ENCODE peak calls at places on chromosome 4, in seven cellular contexts. V is brain microvascular endothelial cell, O is right atrium auricular region, B is foreskin keratinocyte, C is left ventricle myocardium inferior, E is GM23248, Y is neuronal stem cell. S is an unnamed sample.

GRCh38 chr4:81260443-81261102 is 45.6 kb upstream of the PRKG2 start:
- DNase-seq in C (no peak), O (no peak), V (no peak), E (peak; percentile 13), Y (no peak), B (no peak), S (peak; percentile 14)

GRCh38 chr4:139892973-139893736 is 227.5 kb downstream of the MGST2 start:
- DNase-seq in E (no peak), Y (no peak), O (no peak), B (no peak), C (no peak), V (no peak), S (no peak)

GRCh38 chr4:68460085-68460484 is 12.8 kb downstream of the TMPRSS11E start:
- DNase-seq in C (no peak), Y (no peak), O (no peak), E (no peak), V (no peak), B (no peak), S (no peak)

GRCh38 chr4:99235955-99236354 is 16.9 kb upstream of the ADH6 start:
- DNase-seq in O (no peak), C (no peak), V (no peak), B (no peak), Y (no peak), E (no peak), S (no peak)

GRCh38 chr4:47031713-47032404 is 492 bp downstream of the GABRB1 start:
- DNase-seq in O (no peak), Y (no peak), E (no peak), V (no peak), C (no peak), B (no peak), S (peak; percentile 7)

GRCh38 chr4:109441858-109442480 is 8.4 kb downstream of the SEC24B start:
- DNase-seq in B (no peak), Y (no peak), C (no peak), E (peak; percentile 40), O (no peak), V (no peak), S (no peak)

GRCh38 chr4:185290656-185291055 is 81.3 kb downstream of the SNX25 start:
- DNase-seq in V (no peak), B (no peak), O (no peak), E (no peak), Y (no peak), C (no peak), S (no peak)

GRCh38 chr4:6769138-6769983 is 13.2 kb upstream of the KIAA0232 start:
- DNase-seq in Y (no peak), B (no peak), C (no peak), V (no peak), E (no peak), O (no peak), S (no peak)

GRCh38 chr4:8537041-8537461 is 43.1 kb upstream of the GPR78 start:
- DNase-seq in O (peak; percentile 63), C (no peak), B (peak; percentile 69), V (peak; percentile 87), E (peak; percentile 96), Y (no peak), S (peak; percentile 78)

GRCh38 chr4:186068581-186069402 is at the start of gene TLR3:
- DNase-seq in E (peak; percentile 61), V (peak; percentile 20), Y (no peak), B (no peak), C (no peak), O (no peak), S (peak; percentile 56)

GRCh38 chr4:27787195-27787594 is 926.6 kb downstream of the STIM2 start:
- DNase-seq in E (no peak), B (peak; percentile 68), C (no peak), Y (no peak), V (no peak), O (no peak), S (no peak)

GRCh38 chr4:8675383-8675782 is 82.8 kb downstream of the CPZ start:
- DNase-seq in V (peak; percentile 11), Y (peak; percentile 72), E (peak; percentile 46), O (no peak), B (no peak), C (no peak), S (peak; percentile 85)

DNA sequence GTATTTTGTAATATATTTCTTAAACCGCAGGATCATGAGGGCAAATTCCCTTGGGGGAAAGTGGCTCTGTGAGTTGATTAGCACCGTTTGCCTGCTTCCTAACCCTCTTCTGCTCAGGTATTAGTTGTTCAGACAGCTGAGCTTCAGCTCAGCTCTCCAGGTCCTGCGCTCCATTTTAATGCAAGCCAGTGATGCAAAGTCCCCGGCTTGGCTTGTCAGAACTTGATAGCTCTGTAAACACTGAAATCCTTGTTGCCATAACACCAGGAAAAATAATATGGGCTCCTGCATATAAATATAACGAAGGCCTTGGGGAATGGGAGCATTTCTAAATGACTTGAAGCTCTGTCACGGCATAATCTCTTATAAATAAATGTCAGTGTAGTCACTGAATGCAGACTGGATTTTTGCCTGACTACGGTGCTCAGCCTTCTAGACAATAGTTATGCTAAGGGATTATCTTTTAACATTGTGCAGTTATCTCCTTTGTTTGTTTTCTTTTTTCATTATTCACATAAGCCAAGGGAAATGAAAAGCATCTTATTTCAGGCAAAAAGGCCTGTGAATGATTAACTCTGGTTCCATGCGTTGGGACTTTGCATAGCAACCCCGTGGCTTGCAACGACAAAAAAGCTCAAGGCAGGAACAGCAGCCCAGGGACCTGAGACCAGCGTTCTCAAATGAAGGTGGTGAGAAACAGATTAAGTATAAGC is 253.2 kb downstream of the SPRY1 start:
- DNase-seq in E (peak; percentile 76), V (peak; percentile 91), B (peak; percentile 76), Y (no peak), O (no peak), C (no peak), S (no peak)
- H3K27ac ChIP-seq in E (peak overlapping the region; percentile 47), V (peak overlapping the region; percentile 86), B (peak overlapping the region; percentile 11), Y (peak overlapping the region; percentile 50), O (peak overlapping the region; percentile 63), C (peak overlapping the region; percentile 70), S (no peak overlapping the region)

DNA sequence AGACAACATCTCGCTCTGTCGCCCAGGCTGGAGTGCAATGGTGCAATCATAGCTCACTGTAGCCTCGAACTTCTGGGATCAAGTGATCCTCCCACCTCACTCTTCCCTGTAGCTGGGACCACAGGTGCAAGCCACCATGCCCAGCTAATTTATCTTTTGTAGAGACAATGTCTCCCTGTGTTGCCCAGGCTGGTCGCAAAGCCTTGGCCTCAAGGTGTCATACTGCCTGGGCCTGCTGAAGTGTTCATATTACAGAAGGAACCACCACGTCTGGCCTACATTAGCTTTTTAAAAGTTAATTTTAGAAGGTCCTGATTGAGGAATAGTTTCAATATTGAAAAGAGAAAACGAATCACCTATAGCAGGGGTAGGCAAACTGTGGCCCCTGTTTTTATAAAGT is 22.5 kb downstream of the TRIML2 start:
- DNase-seq in V (no peak), O (no peak), E (no peak), C (no peak), B (no peak), Y (no peak), S (no peak)
- H3K27ac ChIP-seq in V (no peak overlapping the region), O (no peak overlapping the region), E (no peak overlapping the region), C (no peak overlapping the region), B (no peak overlapping the region), Y (no peak overlapping the region), S (no peak overlapping the region)

GRCh38 chr4:98166025-98166730 is 22.9 kb upstream of the STPG2 start:
- DNase-seq in B (peak; percentile 60), O (no peak), V (no peak), C (peak; percentile 64), E (peak; percentile 51), Y (no peak), S (peak; percentile 7)
- H3K27ac ChIP-seq in B (no peak overlapping the region), O (no peak overlapping the region), V (no peak overlapping the region), C (peak overlapping the region; percentile 58), E (no peak overlapping the region), Y (no peak overlapping the region), S (no peak overlapping the region)

GRCh38 chr4:40197879-40198689 is 1.3 kb downstream of the RHOH start:
- DNase-seq in C (no peak), Y (no peak), O (no peak), B (no peak), V (no peak), E (no peak), S (no peak)

GRCh38 chr4:40199999-40200880 is 3.4 kb downstream of the RHOH start:
- DNase-seq in E (no peak), Y (no peak), C (no peak), B (no peak), V (no peak), O (no peak), S (no peak)

GRCh38 chr4:40200881-40201797 is 4.3 kb downstream of the RHOH start:
- DNase-seq in E (no peak), B (no peak), Y (no peak), O (no peak), C (no peak), V (no peak), S (no peak)

GRCh38 chr4:40196724-40197281 is at the start of gene RHOH:
- DNase-seq in V (no peak), E (no peak), B (no peak), C (no peak), Y (no peak), O (no peak), S (no peak)

DNA sequence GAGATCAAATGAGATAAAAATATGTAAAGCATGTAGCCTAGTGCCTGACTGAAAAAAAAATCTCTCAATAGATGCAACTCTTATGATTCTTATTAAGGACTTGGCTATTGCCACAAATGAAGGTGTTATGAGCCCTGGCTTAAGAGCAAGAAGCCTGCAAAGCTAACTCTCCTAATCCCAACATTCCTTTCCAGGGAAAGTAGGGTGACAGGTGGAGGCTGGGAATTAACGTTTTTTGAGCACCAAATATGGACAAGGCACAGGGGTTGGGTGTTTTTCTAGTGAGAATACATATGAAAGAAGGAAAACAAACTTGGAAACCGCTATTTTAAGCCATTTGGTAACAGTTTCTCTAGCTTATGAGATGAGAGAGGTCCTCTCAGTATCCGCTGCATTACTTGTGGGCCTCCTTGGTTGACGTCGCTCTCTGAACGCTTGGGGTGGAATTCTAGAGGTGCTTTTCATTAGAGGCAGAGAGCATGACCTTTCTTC is 2.4 kb downstream of the RHOH start:
- DNase-seq in O (no peak), C (no peak), V (no peak), B (no peak), E (no peak), Y (no peak), S (no peak)
- H3K27ac ChIP-seq in O (no peak overlapping the region), C (no peak overlapping the region), V (no peak overlapping the region), B (no peak overlapping the region), E (no peak overlapping the region), Y (no peak overlapping the region), S (no peak overlapping the region)

S was measured in cardiac muscle cell.